ENCODE peak calls at places on chromosomes 4 and X, in seven cellular contexts. Q is fibroblast of lung, T is PC-9, C is AG04450, E is upper lobe of right lung, O is K562, Z is iPS DF 6.9. K is an unnamed sample.

GRCh38 chr4:86359944-86360478 is at the start of gene MAPK10:
- DNase-seq in Q (peak; percentile 92), T (no peak), C (peak; percentile 81), E (peak; percentile 63), O (no peak), Z (peak; percentile 68), K (peak; percentile 30)

GRCh38 chr4:41696768-41697167 is 51.8 kb downstream of the PHOX2B start:
- DNase-seq in Q (no peak), T (no peak), C (no peak), E (no peak), O (no peak), Z (no peak), K (no peak)

GRCh38 chr4:168711197-168712120 is 214.6 kb downstream of the PALLD start:
- DNase-seq in Q (peak; percentile 92), T (no peak), C (no peak), E (no peak), O (no peak), Z (no peak), K (no peak)

GRCh38 chr4:120709986-120710385 is 212.5 kb downstream of the PRDM5 start:
- DNase-seq in Q (peak; percentile 62), T (no peak), C (peak; percentile 13), E (no peak), O (no peak), Z (no peak), K (no peak)

GRCh38 chrX:65871671-65872311 is 168.1 kb downstream of the VSIG4 start:
- DNase-seq in Q (no peak), T (peak; percentile 21), C (no peak), E (no peak), O (peak; percentile 24), Z (peak; percentile 25), K (no peak)

GRCh38 chr4:173420324-173420752 is 21.4 kb upstream of the SCRG1 start:
- DNase-seq in Q (peak; percentile 23), T (no peak), C (no peak), E (no peak), O (peak; percentile 18), Z (no peak), K (no peak)

GRCh38 chr4:38150766-38151165 is 190.6 kb downstream of the PTTG2 start:
- DNase-seq in Q (peak; percentile 90), T (no peak), C (no peak), E (no peak), O (no peak), Z (no peak), K (no peak)

GRCh38 chr4:119035941-119036737 is 99.5 kb upstream of the MYOZ2 start:
- DNase-seq in Q (peak; percentile 56), T (no peak), C (no peak), E (no peak), O (no peak), Z (no peak), K (peak; percentile 52)

GRCh38 chr4:112731715-112732114 is 94.8 kb downstream of the LARP7 start:
- DNase-seq in Q (no peak), T (no peak), C (no peak), E (no peak), O (no peak), Z (no peak), K (no peak)

GRCh38 chrX:103254171-103254824 is 657 bp downstream of the TCEAL8 start:
- DNase-seq in Q (peak; percentile 43), T (peak; percentile 15), C (no peak), E (peak; percentile 78), O (peak; percentile 37), Z (peak; percentile 52), K (no peak)

GRCh38 chrX:15299945-15300851 is 15.2 kb downstream of the ASB11 start:
- DNase-seq in Q (peak; percentile 2), T (no peak), C (no peak), E (no peak), O (peak; percentile 14), Z (no peak), K (no peak)

GRCh38 chr4:183563874-183564273 is 59.0 kb downstream of the ING2 start:
- DNase-seq in Q (peak; percentile 81), T (peak; percentile 5), C (no peak), E (no peak), O (no peak), Z (no peak), K (no peak)

GRCh38 chrX:57528670-57529255 is 63.0 kb upstream of the ZXDB start:
- DNase-seq in Q (no peak), T (peak; percentile 11), C (no peak), E (no peak), O (no peak), Z (peak; percentile 5), K (no peak)

GRCh38 chrX:107684956-107685385 is 56.7 kb downstream of the PRPS1 start:
- DNase-seq in Q (peak; percentile 49), T (peak; percentile 73), C (no peak), E (peak; percentile 92), O (peak; percentile 75), Z (no peak), K (peak; percentile 80)

GRCh38 chrX:115892787-115893671 is 277.5 kb upstream of the AGTR2 start:
- DNase-seq in Q (peak; percentile 48), T (peak; percentile 91), C (no peak), E (no peak), O (peak; percentile 35), Z (no peak), K (no peak)

GRCh38 chr4:190019023-190019858 is 7.8 kb downstream of the FRG2 start:
- DNase-seq in Q (no peak), T (no peak), C (no peak), E (no peak), O (no peak), Z (no peak), K (no peak)

GRCh38 chr4:190015538-190016368 is 11.3 kb downstream of the FRG2 start:
- DNase-seq in Q (no peak), T (no peak), C (no peak), E (no peak), O (no peak), Z (no peak), K (no peak)

GRCh38 chr4:190016369-190017289 is 10.4 kb downstream of the FRG2 start:
- DNase-seq in Q (no peak), T (no peak), C (no peak), E (no peak), O (no peak), Z (no peak), K (no peak)

GRCh38 chr4:190017357-190018200 is 9.5 kb downstream of the FRG2 start:
- DNase-seq in Q (no peak), T (no peak), C (no peak), E (no peak), O (no peak), Z (no peak), K (no peak)

GRCh38 chr4:190018201-190018920 is 8.7 kb downstream of the FRG2 start:
- DNase-seq in Q (no peak), T (no peak), C (no peak), E (no peak), O (no peak), Z (no peak), K (no peak)
- H3K27me3 ChIP-seq in Q (peaks cover 45% of the 10 kb centered on the region), T (no peaks in the 10 kb centered on the region), C (peaks cover 59% of the 10 kb centered on the region), E (peaks cover 71% of the 10 kb centered on the region), O (peaks cover 22% of the 10 kb centered on the region), Z (peaks cover 51% of the 10 kb centered on the region), K (peaks cover 33% of the 10 kb centered on the region)

DNA sequence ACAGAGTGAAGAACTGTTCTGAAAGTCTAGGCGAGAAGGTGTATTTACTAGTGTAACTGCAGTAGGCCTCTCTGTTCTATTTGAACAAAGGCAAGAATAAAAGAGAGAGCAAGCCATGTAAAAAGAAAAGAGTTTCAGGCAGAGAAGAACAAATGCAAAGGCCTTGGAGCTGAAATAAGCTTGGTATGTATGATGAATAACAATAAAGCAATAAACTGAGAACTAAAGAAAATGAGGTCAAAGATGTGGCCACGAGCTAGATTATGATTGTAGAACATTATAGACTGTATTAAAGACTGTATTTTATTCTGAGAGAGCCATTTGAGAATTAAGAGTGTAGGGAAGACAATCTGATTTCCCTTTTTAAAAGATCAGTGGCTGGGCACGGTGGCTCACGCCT is 160.5 kb downstream of the LRBA start:
- DNase-seq in Q (no peak), T (no peak), C (no peak), E (no peak), O (no peak), Z (no peak), K (no peak)
- H3K27ac ChIP-seq in Q (no peak overlapping the region), T (no peak overlapping the region), C (no peak overlapping the region), E (no peak overlapping the region), O (no peak overlapping the region), Z (no peak overlapping the region), K (no peak overlapping the region)

GRCh38 chr4:1151541-1151940 is 20.8 kb downstream of the SPON2 start:
- DNase-seq in Q (no peak), T (no peak), C (no peak), E (no peak), O (no peak), Z (no peak), K (no peak)
- H3K27me3 ChIP-seq in Q (peaks cover 19% of the 10 kb centered on the region), T (peaks cover 82% of the 10 kb centered on the region), C (peaks cover 25% of the 10 kb centered on the region), E (no peaks in the 10 kb centered on the region), O (peaks cover 69% of the 10 kb centered on the region), Z (no peaks in the 10 kb centered on the region), K (no peaks in the 10 kb centered on the region)

GRCh38 chrX:16977771-16978170 is 31.3 kb downstream of the REPS2 start:
- DNase-seq in Q (no peak), T (no peak), C (no peak), E (no peak), O (no peak), Z (no peak), K (no peak)

GRCh38 chrX:16975233-16975632 is 28.8 kb downstream of the REPS2 start:
- DNase-seq in Q (peak; percentile 23), T (no peak), C (no peak), E (no peak), O (no peak), Z (no peak), K (no peak)

GRCh38 chrX:16981980-16982379 is 35.5 kb downstream of the REPS2 start:
- DNase-seq in Q (no peak), T (no peak), C (no peak), E (no peak), O (no peak), Z (no peak), K (no peak)

GRCh38 chrX:16978193-16978984 is 31.9 kb downstream of the REPS2 start:
- DNase-seq in Q (no peak), T (no peak), C (no peak), E (no peak), O (no peak), Z (no peak), K (no peak)
- H3K27ac ChIP-seq in Q (no peak overlapping the region), T (no peak overlapping the region), C (no peak overlapping the region), E (no peak overlapping the region), O (no peak overlapping the region), Z (no peak overlapping the region), K (no peak overlapping the region)

DNA sequence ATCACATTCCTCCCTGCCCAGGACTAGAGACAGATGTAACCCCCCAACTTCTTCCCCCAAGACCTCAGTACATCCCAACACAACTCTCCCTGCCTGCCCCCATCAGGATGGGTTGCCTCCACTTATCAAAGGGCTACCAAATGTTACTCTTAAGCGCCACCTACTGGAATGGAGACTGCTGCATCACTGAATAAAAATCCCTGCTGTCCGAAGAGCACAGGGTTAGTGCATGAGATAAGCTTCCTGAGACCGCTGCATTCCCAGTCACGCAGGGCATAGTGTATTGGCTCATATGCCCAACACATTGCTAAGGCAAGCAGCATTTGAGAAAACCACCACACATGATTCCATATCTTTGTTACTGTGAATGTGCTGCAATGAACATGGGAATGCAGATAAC is 544.5 kb downstream of the PPP4R3C start:
- DNase-seq in Q (no peak), T (no peak), C (no peak), E (no peak), O (no peak), Z (peak; percentile 18), K (no peak)
- H3K27me3 ChIP-seq in Q (no peaks in the 10 kb centered on the region), T (no peaks in the 10 kb centered on the region), C (no peaks in the 10 kb centered on the region), E (no peaks in the 10 kb centered on the region), O (no peaks in the 10 kb centered on the region), Z (no peaks in the 10 kb centered on the region), K (no peaks in the 10 kb centered on the region)